ENCODE peak calls at places on chromosomes 16 and 17, in eight cellular contexts. I, R, L, S, X, V, Y and N are unnamed samples.
A peak's percentile ranks its signal among the peaks of the same experiment; 100 is the strongest.

GRCh38 chr17:42833771-42834422 is 700 bp downstream of the PSME3 start:
- DNase-seq in L (no peak), Y (no peak), S (peak; percentile 49), I (no peak), R (no peak), X (no peak), V (no peak), N (no peak)

GRCh38 chr17:77320046-77320445 is 179.3 kb downstream of the SEC14L1 start:
- DNase-seq in L (no peak), X (no peak), S (no peak), R (no peak), V (no peak), Y (peak; percentile 67), I (peak; percentile 32), N (no peak)

GRCh38 chr17:48637323-48638260 is 11.4 kb upstream of the HOXB9 start:
- DNase-seq in V (no peak), S (no peak), R (no peak), I (no peak), L (no peak), X (peak; percentile 30), Y (no peak), N (peak; percentile 6)

GRCh38 chr17:14790518-14790917 is 474.6 kb downstream of the PMP22 start:
- DNase-seq in X (peak; percentile 15), S (no peak), Y (no peak), I (no peak), R (no peak), L (no peak), V (no peak), N (no peak)

GRCh38 chr16:2481676-2482075 is 6.7 kb downstream of the TBC1D24 start:
- DNase-seq in X (no peak), I (no peak), S (no peak), R (no peak), V (no peak), Y (no peak), L (no peak), N (no peak)

GRCh38 chr16:89842471-89843408 is 14.5 kb downstream of the SPIRE2 start:
- DNase-seq in S (peak; percentile 82), I (no peak), X (peak; percentile 29), V (no peak), Y (no peak), L (peak; percentile 72), R (peak; percentile 39), N (peak; percentile 42)

GRCh38 chr17:42104264-42104663 is 6.0 kb upstream of the ZNF385C start:
- DNase-seq in R (no peak), S (no peak), X (no peak), L (no peak), Y (no peak), I (no peak), V (no peak), N (no peak)

GRCh38 chr17:13460646-13461045 is 141.1 kb downstream of the HS3ST3A1 start:
- DNase-seq in S (no peak), I (no peak), L (no peak), X (no peak), Y (no peak), V (no peak), R (no peak), N (no peak)

GRCh38 chr17:77808663-77809425 is 149.7 kb upstream of the TNRC6C start:
- DNase-seq in L (no peak), I (no peak), Y (no peak), R (no peak), V (no peak), S (no peak), X (no peak), N (no peak)

GRCh38 chr16:82655315-82655714 is 28.5 kb downstream of the CDH13 start:
- DNase-seq in R (peak; percentile 50), L (peak; percentile 81), Y (no peak), S (no peak), X (peak; percentile 69), V (no peak), I (peak; percentile 45), N (peak; percentile 91)

GRCh38 chr17:18328643-18329204 is 13.6 kb downstream of the SMCR8 start:
- DNase-seq in X (no peak), Y (no peak), L (no peak), I (no peak), V (no peak), R (no peak), S (no peak), N (no peak)

GRCh38 chr17:306116-306515 is 46.5 kb downstream of the RPH3AL start:
- DNase-seq in Y (no peak), S (no peak), V (no peak), X (no peak), L (no peak), I (no peak), R (no peak), N (no peak)

GRCh38 chr17:303161-303560 is 49.4 kb downstream of the RPH3AL start:
- DNase-seq in Y (no peak), R (no peak), I (no peak), X (no peak), S (no peak), L (no peak), V (no peak), N (no peak)

GRCh38 chr17:305090-305976 is 47.3 kb downstream of the RPH3AL start:
- DNase-seq in S (no peak), X (no peak), R (no peak), V (no peak), I (peak; percentile 35), L (no peak), Y (no peak), N (no peak)

GRCh38 chr17:302300-302698 is 50.3 kb downstream of the RPH3AL start:
- DNase-seq in I (peak; percentile 90), X (no peak), V (no peak), Y (no peak), L (no peak), S (no peak), R (no peak), N (no peak)

GRCh38 chr17:304461-304860 is 48.1 kb downstream of the RPH3AL start:
- DNase-seq in I (no peak), X (no peak), S (no peak), R (no peak), L (no peak), Y (no peak), V (no peak), N (no peak)
- TF ChIP-seq CTCF in I (no peak), X (no peak), S (no peak), R (no peak), L (no peak), Y (no peak), V (no peak), N (no peak)

GRCh38 chr16:51524555-51525373 is 373.7 kb upstream of the SALL1 start:
- DNase-seq in R (no peak), Y (peak; percentile 14), L (no peak), V (no peak), S (no peak), X (no peak), I (no peak), N (no peak)
- TF ChIP-seq CTCF in R (peak; percentile 29), Y (peak; percentile 30), L (no peak), V (no peak), S (no peak), X (peak; percentile 25), I (no peak), N (peak; percentile 38)

GRCh38 chr17:39979865-39980401 is 674 bp upstream of the PSMD3 start:
- DNase-seq in V (peak; percentile 26), Y (no peak), S (peak; percentile 38), R (no peak), X (no peak), I (peak; percentile 23), L (no peak), N (no peak)

GRCh38 chr17:39980402-39981206 is at the start of gene PSMD3:
- DNase-seq in R (peak; percentile 99), V (peak; percentile 98), X (peak; percentile 99), L (peak; percentile 100), I (peak; percentile 99), Y (peak; percentile 99), S (peak; percentile 98), N (peak; percentile 100)

GRCh38 chr17:39982069-39982371 is 1.4 kb downstream of the PSMD3 start:
- DNase-seq in I (no peak), V (no peak), S (no peak), Y (no peak), X (no peak), L (no peak), R (no peak), N (no peak)

GRCh38 chr17:39979021-39979660 is 1.5 kb upstream of the PSMD3 start:
- DNase-seq in S (no peak), I (no peak), R (peak; percentile 83), L (no peak), X (peak; percentile 78), V (no peak), Y (peak; percentile 5), N (no peak)

GRCh38 chr17:39981207-39982068 is 831 bp downstream of the PSMD3 start:
- DNase-seq in X (no peak), S (no peak), V (peak; percentile 29), I (no peak), Y (no peak), L (peak; percentile 26), R (no peak), N (no peak)
- TF ChIP-seq CTCF in X (peak; percentile 14), S (peak; percentile 9), V (no peak), I (no peak), Y (no peak), L (no peak), R (peak; percentile 13), N (no peak)

GRCh38 chr17:50380369-50381259 is 7.6 kb downstream of the EME1 start:
- DNase-seq in S (no peak), R (no peak), X (no peak), I (no peak), Y (no peak), V (no peak), L (no peak), N (no peak)
- TF ChIP-seq CTCF in S (peak; percentile 35), R (no peak), X (no peak), I (no peak), Y (no peak), V (no peak), L (no peak), N (no peak)